ENCODE peak calls at places on chromosome 18, in seven cellular contexts. One of them, this sample, is unnamed.

GRCh38 chr18:8519102-8519501 is 90.1 kb upstream of the RAB12 start:
- DNase-seq in A549: no peak
- DNase-seq in PC-9: no peak
- DNase-seq in right cardiac atrium: no peak
- DNase-seq in CD8-positive, alpha-beta T cell: no peak
- DNase-seq in transverse colon: no peak
- DNase-seq in hepatocyte: no peak
- DNase-seq in this sample: no peak

GRCh38 chr18:58241026-58241679 is 197.1 kb downstream of the NEDD4L start:
- DNase-seq in A549: no peak
- DNase-seq in PC-9: no peak
- DNase-seq in right cardiac atrium: no peak
- DNase-seq in CD8-positive, alpha-beta T cell: no peak
- DNase-seq in transverse colon: no peak
- DNase-seq in hepatocyte: no peak
- DNase-seq in this sample: no peak

GRCh38 chr18:25915907-25916306 is 174.5 kb downstream of the SS18 start:
- DNase-seq in A549: no peak
- DNase-seq in PC-9: no peak
- DNase-seq in right cardiac atrium: no peak
- DNase-seq in CD8-positive, alpha-beta T cell: no peak
- DNase-seq in transverse colon: no peak
- DNase-seq in hepatocyte: no peak
- DNase-seq in this sample: no peak

GRCh38 chr18:51128533-51128932 is 68.9 kb downstream of the MEX3C start:
- DNase-seq in A549: no peak
- DNase-seq in PC-9: no peak
- DNase-seq in right cardiac atrium: no peak
- DNase-seq in CD8-positive, alpha-beta T cell: no peak
- DNase-seq in transverse colon: no peak
- DNase-seq in hepatocyte: no peak
- DNase-seq in this sample: no peak

GRCh38 chr18:5057348-5058012 is 139.6 kb downstream of the AKAIN1 start:
- DNase-seq in A549: peak; percentile 21
- DNase-seq in PC-9: no peak
- DNase-seq in right cardiac atrium: peak; percentile 26
- DNase-seq in CD8-positive, alpha-beta T cell: peak; percentile 35
- DNase-seq in transverse colon: peak; percentile 52
- DNase-seq in hepatocyte: peak; percentile 78
- DNase-seq in this sample: no peak

GRCh38 chr18:7577706-7578105 is 10.6 kb downstream of the PTPRM start:
- DNase-seq in A549: no peak
- DNase-seq in PC-9: no peak
- DNase-seq in right cardiac atrium: no peak
- DNase-seq in CD8-positive, alpha-beta T cell: no peak
- DNase-seq in transverse colon: no peak
- DNase-seq in hepatocyte: no peak
- DNase-seq in this sample: no peak

GRCh38 chr18:78559584-78559983 is 420.0 kb upstream of the SALL3 start:
- DNase-seq in A549: no peak
- DNase-seq in PC-9: no peak
- DNase-seq in right cardiac atrium: no peak
- DNase-seq in CD8-positive, alpha-beta T cell: no peak
- DNase-seq in transverse colon: no peak
- DNase-seq in hepatocyte: no peak
- DNase-seq in this sample: no peak

GRCh38 chr18:58580078-58580477 is 48.8 kb downstream of the ALPK2 start:
- DNase-seq in A549: peak; percentile 27
- DNase-seq in PC-9: no peak
- DNase-seq in right cardiac atrium: no peak
- DNase-seq in CD8-positive, alpha-beta T cell: no peak
- DNase-seq in transverse colon: no peak
- DNase-seq in hepatocyte: no peak
- DNase-seq in this sample: no peak

GRCh38 chr18:23701017-23701416 is 11.8 kb downstream of the LAMA3 start:
- DNase-seq in A549: no peak
- DNase-seq in PC-9: no peak
- DNase-seq in right cardiac atrium: no peak
- DNase-seq in CD8-positive, alpha-beta T cell: no peak
- DNase-seq in transverse colon: no peak
- DNase-seq in hepatocyte: no peak
- DNase-seq in this sample: no peak

GRCh38 chr18:65124633-65125032 is 626.2 kb upstream of the CDH7 start:
- DNase-seq in A549: no peak
- DNase-seq in PC-9: no peak
- DNase-seq in right cardiac atrium: no peak
- DNase-seq in CD8-positive, alpha-beta T cell: no peak
- DNase-seq in transverse colon: no peak
- DNase-seq in hepatocyte: no peak
- DNase-seq in this sample: no peak
- H3K9me3 ChIP-seq in A549: no peaks in the 10 kb centered on the region
- H3K9me3 ChIP-seq in PC-9: peaks cover 3% of the 10 kb centered on the region
- H3K9me3 ChIP-seq in right cardiac atrium: peaks cover 2% of the 10 kb centered on the region
- H3K9me3 ChIP-seq in CD8-positive, alpha-beta T cell: no peaks in the 10 kb centered on the region
- H3K9me3 ChIP-seq in transverse colon: peaks cover 9% of the 10 kb centered on the region
- H3K9me3 ChIP-seq in hepatocyte: no peaks in the 10 kb centered on the region
- H3K9me3 ChIP-seq in this sample: peaks cover 15% of the 10 kb centered on the region

GRCh38 chr18:6158958-6159357 is 255.8 kb downstream of the L3MBTL4 start:
- DNase-seq in A549: no peak
- DNase-seq in PC-9: no peak
- DNase-seq in right cardiac atrium: no peak
- DNase-seq in CD8-positive, alpha-beta T cell: no peak
- DNase-seq in transverse colon: no peak
- DNase-seq in hepatocyte: no peak
- DNase-seq in this sample: no peak
- H3K9me3 ChIP-seq in A549: no peaks in the 10 kb centered on the region
- H3K9me3 ChIP-seq in PC-9: no peaks in the 10 kb centered on the region
- H3K9me3 ChIP-seq in right cardiac atrium: no peaks in the 10 kb centered on the region
- H3K9me3 ChIP-seq in CD8-positive, alpha-beta T cell: no peaks in the 10 kb centered on the region
- H3K9me3 ChIP-seq in transverse colon: peaks cover 3% of the 10 kb centered on the region
- H3K9me3 ChIP-seq in hepatocyte: no peaks in the 10 kb centered on the region
- H3K9me3 ChIP-seq in this sample: peaks cover 6% of the 10 kb centered on the region

GRCh38 chr18:43486462-43486861 is 209.2 kb upstream of the SYT4 start:
- DNase-seq in A549: no peak
- DNase-seq in PC-9: no peak
- DNase-seq in right cardiac atrium: no peak
- DNase-seq in CD8-positive, alpha-beta T cell: no peak
- DNase-seq in transverse colon: no peak
- DNase-seq in hepatocyte: no peak
- DNase-seq in this sample: no peak
- H3K9me3 ChIP-seq in A549: no peaks in the 10 kb centered on the region
- H3K9me3 ChIP-seq in PC-9: no peaks in the 10 kb centered on the region
- H3K9me3 ChIP-seq in right cardiac atrium: no peaks in the 10 kb centered on the region
- H3K9me3 ChIP-seq in CD8-positive, alpha-beta T cell: no peaks in the 10 kb centered on the region
- H3K9me3 ChIP-seq in transverse colon: no peaks in the 10 kb centered on the region
- H3K9me3 ChIP-seq in hepatocyte: no peaks in the 10 kb centered on the region
- H3K9me3 ChIP-seq in this sample: no peaks in the 10 kb centered on the region

GRCh38 chr18:14970027-14970426 is 222.1 kb downstream of the ANKRD30B start:
- DNase-seq in A549: no peak
- DNase-seq in PC-9: peak; percentile 71
- DNase-seq in right cardiac atrium: no peak
- DNase-seq in CD8-positive, alpha-beta T cell: no peak
- DNase-seq in transverse colon: no peak
- DNase-seq in hepatocyte: no peak
- DNase-seq in this sample: no peak

GRCh38 chr18:14974088-14974487 is 226.1 kb downstream of the ANKRD30B start:
- DNase-seq in A549: no peak
- DNase-seq in PC-9: no peak
- DNase-seq in right cardiac atrium: no peak
- DNase-seq in CD8-positive, alpha-beta T cell: no peak
- DNase-seq in transverse colon: no peak
- DNase-seq in hepatocyte: no peak
- DNase-seq in this sample: no peak

GRCh38 chr18:14971461-14972185 is 223.7 kb downstream of the ANKRD30B start:
- DNase-seq in A549: no peak
- DNase-seq in PC-9: peak; percentile 62
- DNase-seq in right cardiac atrium: no peak
- DNase-seq in CD8-positive, alpha-beta T cell: no peak
- DNase-seq in transverse colon: no peak
- DNase-seq in hepatocyte: no peak
- DNase-seq in this sample: no peak

GRCh38 chr18:14965553-14965952 is 217.6 kb downstream of the ANKRD30B start:
- DNase-seq in A549: no peak
- DNase-seq in PC-9: no peak
- DNase-seq in right cardiac atrium: no peak
- DNase-seq in CD8-positive, alpha-beta T cell: no peak
- DNase-seq in transverse colon: no peak
- DNase-seq in hepatocyte: no peak
- DNase-seq in this sample: no peak

DNA sequence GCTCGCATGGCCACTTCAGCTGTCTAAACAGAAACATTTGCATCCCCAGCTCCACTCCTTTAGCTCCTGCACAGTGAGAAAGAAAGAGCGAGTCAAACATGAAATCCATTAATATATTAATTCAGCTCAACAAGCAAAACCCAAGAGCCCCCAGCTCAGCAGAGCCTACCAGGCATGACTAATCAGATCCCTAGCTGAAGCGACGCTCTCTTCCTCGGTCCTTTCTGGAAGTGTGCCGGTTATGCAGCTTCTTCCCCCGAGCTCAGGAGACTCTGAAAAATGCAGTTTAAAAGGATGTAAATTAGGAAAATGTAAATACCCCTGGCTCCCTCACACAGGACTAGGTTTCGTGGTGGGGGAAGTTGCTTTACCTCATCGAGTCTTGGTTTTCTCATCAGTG is 221.5 kb downstream of the ANKRD30B start:
- DNase-seq in A549: no peak
- DNase-seq in PC-9: no peak
- DNase-seq in right cardiac atrium: no peak
- DNase-seq in CD8-positive, alpha-beta T cell: no peak
- DNase-seq in transverse colon: no peak
- DNase-seq in hepatocyte: no peak
- DNase-seq in this sample: no peak
- H3K9me3 ChIP-seq in A549: no peaks in the 10 kb centered on the region
- H3K9me3 ChIP-seq in PC-9: no peaks in the 10 kb centered on the region
- H3K9me3 ChIP-seq in right cardiac atrium: no peaks in the 10 kb centered on the region
- H3K9me3 ChIP-seq in CD8-positive, alpha-beta T cell: no peaks in the 10 kb centered on the region
- H3K9me3 ChIP-seq in transverse colon: no peaks in the 10 kb centered on the region
- H3K9me3 ChIP-seq in hepatocyte: no peaks in the 10 kb centered on the region
- H3K9me3 ChIP-seq in this sample: no peaks in the 10 kb centered on the region

GRCh38 chr18:12477606-12478005 is 69.9 kb downstream of the PRELID3A start:
- DNase-seq in A549: no peak
- DNase-seq in PC-9: no peak
- DNase-seq in right cardiac atrium: no peak
- DNase-seq in CD8-positive, alpha-beta T cell: peak; percentile 16
- DNase-seq in transverse colon: no peak
- DNase-seq in hepatocyte: no peak
- DNase-seq in this sample: no peak
- H3K9me3 ChIP-seq in A549: no peaks in the 10 kb centered on the region
- H3K9me3 ChIP-seq in PC-9: no peaks in the 10 kb centered on the region
- H3K9me3 ChIP-seq in right cardiac atrium: no peaks in the 10 kb centered on the region
- H3K9me3 ChIP-seq in CD8-positive, alpha-beta T cell: no peaks in the 10 kb centered on the region
- H3K9me3 ChIP-seq in transverse colon: no peaks in the 10 kb centered on the region
- H3K9me3 ChIP-seq in hepatocyte: no peaks in the 10 kb centered on the region
- H3K9me3 ChIP-seq in this sample: no peaks in the 10 kb centered on the region

GRCh38 chr18:10724666-10725065 is 198.8 kb downstream of the NAPG start:
- DNase-seq in A549: no peak
- DNase-seq in PC-9: no peak
- DNase-seq in right cardiac atrium: no peak
- DNase-seq in CD8-positive, alpha-beta T cell: no peak
- DNase-seq in transverse colon: no peak
- DNase-seq in hepatocyte: no peak
- DNase-seq in this sample: no peak

GRCh38 chr18:10732990-10733389 is 207.2 kb downstream of the NAPG start:
- DNase-seq in A549: no peak
- DNase-seq in PC-9: no peak
- DNase-seq in right cardiac atrium: no peak
- DNase-seq in CD8-positive, alpha-beta T cell: no peak
- DNase-seq in transverse colon: no peak
- DNase-seq in hepatocyte: no peak
- DNase-seq in this sample: no peak

GRCh38 chr18:10726198-10727068 is 200.6 kb downstream of the NAPG start:
- DNase-seq in A549: no peak
- DNase-seq in PC-9: no peak
- DNase-seq in right cardiac atrium: no peak
- DNase-seq in CD8-positive, alpha-beta T cell: no peak
- DNase-seq in transverse colon: no peak
- DNase-seq in hepatocyte: no peak
- DNase-seq in this sample: no peak

DNA sequence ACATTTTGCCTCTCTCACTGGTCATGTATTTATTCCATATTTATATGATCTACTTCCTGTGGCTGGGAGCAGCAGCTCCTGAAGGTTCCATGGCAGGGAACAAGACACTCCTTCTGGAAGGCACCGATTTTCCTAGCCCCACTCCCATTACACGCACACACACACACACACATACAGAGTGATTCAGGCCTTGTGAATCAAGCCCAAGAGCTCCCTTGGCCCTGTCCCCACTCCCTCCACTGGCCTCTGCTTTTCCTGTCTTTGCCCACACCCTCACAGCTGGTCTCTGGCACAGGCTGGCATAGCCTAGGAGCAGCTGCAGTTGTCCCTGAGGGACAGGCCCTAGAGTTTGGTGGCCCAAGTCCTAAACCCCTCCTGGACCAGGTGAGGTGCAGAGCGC is 201.7 kb downstream of the NAPG start:
- DNase-seq in A549: no peak
- DNase-seq in PC-9: no peak
- DNase-seq in right cardiac atrium: no peak
- DNase-seq in CD8-positive, alpha-beta T cell: no peak
- DNase-seq in transverse colon: no peak
- DNase-seq in hepatocyte: no peak
- DNase-seq in this sample: no peak
- H3K9me3 ChIP-seq in A549: no peaks in the 10 kb centered on the region
- H3K9me3 ChIP-seq in PC-9: no peaks in the 10 kb centered on the region
- H3K9me3 ChIP-seq in right cardiac atrium: no peaks in the 10 kb centered on the region
- H3K9me3 ChIP-seq in CD8-positive, alpha-beta T cell: no peaks in the 10 kb centered on the region
- H3K9me3 ChIP-seq in transverse colon: no peaks in the 10 kb centered on the region
- H3K9me3 ChIP-seq in hepatocyte: no peaks in the 10 kb centered on the region
- H3K9me3 ChIP-seq in this sample: no peaks in the 10 kb centered on the region

DNA sequence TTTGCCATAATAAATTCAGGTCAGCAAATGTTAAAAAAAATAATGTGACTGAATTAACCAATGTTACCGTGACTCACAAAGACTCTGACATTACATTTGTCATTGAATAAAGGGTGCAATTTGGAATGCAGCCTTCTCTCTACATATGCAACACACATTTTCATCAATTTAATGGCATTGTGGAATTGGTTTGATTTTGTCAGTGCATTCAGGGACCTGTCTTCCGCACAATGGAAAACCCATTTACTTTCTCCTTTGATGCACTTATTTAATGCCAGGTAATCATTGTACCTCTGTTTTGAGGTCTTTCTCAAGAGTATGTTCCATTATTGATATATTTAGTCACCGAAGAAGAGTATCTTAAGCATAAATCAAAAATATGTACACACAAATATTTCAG is 1099.3 kb downstream of the SOCS6 start:
- DNase-seq in A549: no peak
- DNase-seq in PC-9: no peak
- DNase-seq in right cardiac atrium: no peak
- DNase-seq in CD8-positive, alpha-beta T cell: no peak
- DNase-seq in transverse colon: no peak
- DNase-seq in hepatocyte: no peak
- DNase-seq in this sample: no peak
- H3K9me3 ChIP-seq in A549: no peaks in the 10 kb centered on the region
- H3K9me3 ChIP-seq in PC-9: no peaks in the 10 kb centered on the region
- H3K9me3 ChIP-seq in right cardiac atrium: no peaks in the 10 kb centered on the region
- H3K9me3 ChIP-seq in CD8-positive, alpha-beta T cell: no peaks in the 10 kb centered on the region
- H3K9me3 ChIP-seq in transverse colon: no peaks in the 10 kb centered on the region
- H3K9me3 ChIP-seq in hepatocyte: no peaks in the 10 kb centered on the region
- H3K9me3 ChIP-seq in this sample: no peaks in the 10 kb centered on the region

This sample was measured in breast epithelium.